ENCODE peak calls at places on chromosomes 3 and 15, in ten cellular contexts. T is IMR-90, K is colonic mucosa, W is ascending aorta, S is Panc1, J is heart left ventricle, B is HL-60, I is GM23338, N is mammary epithelial cell, O is transverse colon. X is an unnamed sample.

GRCh38 chr3:148737104-148737525 is 39.4 kb downstream of the AGTR1 start:
- DNase-seq in T (peak), K (no peak), W (no peak), S (no peak), J (no peak), B (no peak), I (no peak), N (no peak), O (no peak), X (no peak)

GRCh38 chr15:73946046-73946678 is 19.9 kb downstream of the LOXL1 start:
- DNase-seq in T (no peak), K (no peak), W (no peak), S (no peak), J (no peak), B (no peak), I (no peak), N (no peak), O (no peak), X (no peak)

GRCh38 chr15:26128611-26129140 is 265.5 kb upstream of the ATP10A start:
- DNase-seq in T (no peak), K (no peak), W (no peak), S (no peak), J (no peak), B (no peak), I (no peak), N (no peak), O (no peak), X (no peak)

GRCh38 chr3:79906106-79906505 is 138.3 kb upstream of the ROBO1 start:
- DNase-seq in T (no peak), K (no peak), W (no peak), S (no peak), J (no peak), B (no peak), I (no peak), N (peak), O (no peak), X (no peak)

GRCh38 chr3:13119471-13120220 is 46.4 kb upstream of the IQSEC1 start:
- DNase-seq in T (no peak), K (no peak), W (no peak), S (no peak), J (no peak), B (no peak), I (no peak), N (no peak), O (no peak), X (no peak)

GRCh38 chr3:178067721-178068120 is 468.5 kb upstream of the KCNMB2 start:
- DNase-seq in T (no peak), K (no peak), W (no peak), S (no peak), J (no peak), B (no peak), I (no peak), N (peak), O (no peak), X (no peak)

GRCh38 chr3:128084675-128085021 is 32.4 kb downstream of the SEC61A1 start:
- DNase-seq in T (no peak), K (no peak), W (no peak), S (no peak), J (no peak), B (no peak), I (no peak), N (no peak), O (no peak), X (no peak)

GRCh38 chr3:31172336-31172735 is 277.9 kb upstream of the GADL1 start:
- DNase-seq in T (no peak), K (no peak), W (no peak), S (no peak), J (no peak), B (no peak), I (no peak), N (no peak), O (no peak), X (no peak)

GRCh38 chr3:178084938-178085816 is 451.1 kb upstream of the KCNMB2 start:
- DNase-seq in T (peak), K (peak), W (peak), S (no peak), J (peak), B (no peak), I (peak), N (no peak), O (peak), X (no peak)

GRCh38 chr15:28989239-28989830 is 103.6 kb downstream of the APBA2 start:
- DNase-seq in T (peak), K (no peak), W (no peak), S (no peak), J (no peak), B (no peak), I (peak), N (no peak), O (no peak), X (no peak)

GRCh38 chr15:89442671-89443307 is 53.6 kb downstream of the RHCG start:
- DNase-seq in T (peak), K (peak), W (no peak), S (peak), J (no peak), B (peak), I (peak), N (no peak), O (peak), X (no peak)

GRCh38 chr3:143595456-143596077 is 252.7 kb downstream of the SLC9A9 start:
- DNase-seq in T (no peak), K (no peak), W (no peak), S (no peak), J (no peak), B (no peak), I (no peak), N (no peak), O (no peak), X (no peak)

GRCh38 chr3:31981206-31982181 is at the start of the genes OSBPL10 and ZNF860:
- DNase-seq in T (peak), K (peak), W (peak), S (no peak), J (peak), B (peak), I (peak), N (peak), O (peak), X (no peak)

GRCh38 chr3:13332158-13332557 is 88.0 kb downstream of the NUP210 start:
- DNase-seq in T (no peak), K (no peak), W (no peak), S (no peak), J (no peak), B (no peak), I (no peak), N (no peak), O (peak), X (no peak)

GRCh38 chr3:159829056-159829995 is 159.3 kb upstream of the IL12A start:
- DNase-seq in T (peak), K (peak), W (no peak), S (no peak), J (no peak), B (peak), I (no peak), N (peak), O (peak), X (no peak)

GRCh38 chr3:43838877-43839276 is 148.1 kb downstream of the ABHD5 start:
- DNase-seq in T (no peak), K (no peak), W (no peak), S (no peak), J (no peak), B (no peak), I (peak), N (peak), O (no peak), X (no peak)

GRCh38 chr3:165854696-165855095 is 17.5 kb upstream of the BCHE start:
- DNase-seq in T (no peak), K (no peak), W (no peak), S (no peak), J (no peak), B (no peak), I (peak), N (peak), O (no peak), X (no peak)

GRCh38 chr3:31974454-31974853 is 6.6 kb downstream of the OSBPL10 start:
- DNase-seq in T (peak), K (no peak), W (no peak), S (no peak), J (no peak), B (no peak), I (no peak), N (no peak), O (no peak), X (no peak)

GRCh38 chr3:128787256-128788253 is 61.6 kb downstream of the RAB7A start:
- DNase-seq in T (peak), K (peak), W (no peak), S (peak), J (no peak), B (peak), I (peak), N (peak), O (peak), X (no peak)

GRCh38 chr3:68988740-68989139 is 24.7 kb downstream of the EOGT start:
- DNase-seq in T (peak), K (no peak), W (no peak), S (no peak), J (no peak), B (no peak), I (no peak), N (no peak), O (no peak), X (no peak)

GRCh38 chr15:44325568-44325967 is 37.0 kb downstream of the GOLM2 start:
- DNase-seq in T (no peak), K (no peak), W (no peak), S (no peak), J (no peak), B (no peak), I (peak), N (no peak), O (no peak), X (no peak)

GRCh38 chr15:45795487-45796069 is 160.7 kb downstream of the SQOR start:
- DNase-seq in T (peak), K (peak), W (no peak), S (peak), J (peak), B (peak), I (peak), N (peak), O (peak), X (no peak)

GRCh38 chr3:78751266-78751665 is 1016.5 kb downstream of the ROBO1 start:
- DNase-seq in T (peak), K (no peak), W (no peak), S (no peak), J (no peak), B (no peak), I (no peak), N (peak), O (no peak), X (no peak)

GRCh38 chr3:111541911-111542483 is at the start of gene CD96:
- DNase-seq in T (peak), K (peak), W (peak), S (no peak), J (no peak), B (no peak), I (no peak), N (peak), O (peak), X (no peak)

GRCh38 chr15:84605225-84605882 is 4.5 kb downstream of the ZSCAN2 start:
- DNase-seq in T (peak), K (no peak), W (no peak), S (no peak), J (no peak), B (no peak), I (no peak), N (no peak), O (no peak), X (no peak)

GRCh38 chr3:242986-243706 is 46.6 kb downstream of the CHL1 start:
- DNase-seq in T (peak), K (no peak), W (no peak), S (no peak), J (no peak), B (no peak), I (no peak), N (no peak), O (no peak), X (no peak)

GRCh38 chr3:32467333-32468070 is 35.1 kb downstream of the CMTM6 start:
- DNase-seq in T (peak), K (peak), W (peak), S (peak), J (peak), B (peak), I (peak), N (peak), O (peak), X (no peak)

GRCh38 chr15:36601497-36601932 is 22.1 kb downstream of the CDIN1 start:
- DNase-seq in T (peak), K (no peak), W (peak), S (no peak), J (peak), B (no peak), I (no peak), N (no peak), O (peak), X (no peak)

GRCh38 chr15:92074646-92075045 is 221.1 kb downstream of the SLCO3A1 start:
- DNase-seq in T (peak), K (no peak), W (peak), S (no peak), J (peak), B (no peak), I (no peak), N (peak), O (no peak), X (no peak)

GRCh38 chr3:186492594-186492993 is 51.6 kb downstream of the CRYGS start:
- DNase-seq in T (no peak), K (no peak), W (no peak), S (no peak), J (no peak), B (no peak), I (no peak), N (no peak), O (no peak), X (peak)

DNA sequence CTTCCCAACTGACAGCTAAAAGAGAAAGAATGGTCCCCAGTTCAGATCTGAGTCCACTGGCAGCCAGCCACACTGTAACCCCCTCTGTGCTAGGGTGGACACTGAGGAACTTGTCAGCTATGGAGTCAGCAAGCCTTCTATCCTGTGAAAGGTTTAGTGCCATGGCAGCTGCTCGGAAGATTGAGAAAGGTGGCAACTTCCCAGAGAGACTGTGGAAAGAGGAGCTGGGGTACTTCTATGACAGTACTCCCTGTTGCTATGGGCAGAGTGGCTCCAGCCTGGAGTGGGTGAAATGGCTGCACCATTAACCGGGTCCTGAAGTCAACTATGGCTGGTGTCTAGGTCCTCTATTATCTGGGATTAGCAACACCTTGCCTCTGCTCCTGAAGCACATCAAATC is 447.2 kb downstream of the EPHB1 start:
- DNase-seq in T (no peak), K (no peak), W (no peak), S (no peak), J (no peak), B (no peak), I (no peak), N (no peak), O (no peak), X (no peak)
- H3K4me3 ChIP-seq in T (no peak), K (no peak), W (no peak), S (no peak), J (no peak), B (no peak), I (no peak), N (no peak), O (no peak), X (no peak)

DNA sequence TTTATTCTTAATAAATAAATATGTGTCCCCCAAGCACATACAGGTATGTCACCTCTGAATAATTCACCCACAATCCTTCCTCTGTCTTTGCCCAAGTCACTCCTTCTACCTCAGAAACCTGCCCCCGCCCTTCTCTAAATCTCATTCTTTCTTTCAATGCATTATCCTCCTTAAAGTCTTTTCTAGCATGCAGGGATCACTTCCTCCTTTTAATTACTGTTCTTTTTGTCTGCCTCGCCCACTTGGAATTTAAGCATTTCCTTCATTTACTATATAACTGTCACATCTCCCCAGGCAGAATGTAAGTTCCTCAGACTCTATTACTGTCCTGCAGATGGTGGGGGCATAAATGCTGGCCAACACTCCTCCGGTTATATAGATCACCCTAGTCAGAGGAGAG is 7.8 kb downstream of the CCDC80 start:
- DNase-seq in T (no peak), K (no peak), W (no peak), S (no peak), J (no peak), B (no peak), I (peak), N (no peak), O (no peak), X (no peak)
- H3K27ac ChIP-seq in T (peak), K (no peak), W (no peak), S (no peak), J (peak), B (no peak), I (peak), N (no peak), O (peak), X (peak)

GRCh38 chr3:118641608-118642007 is 393.0 kb downstream of the IGSF11 start:
- DNase-seq in T (no peak), K (no peak), W (no peak), S (no peak), J (no peak), B (no peak), I (peak), N (no peak), O (no peak), X (no peak)

GRCh38 chr3:118636841-118637240 is 397.8 kb downstream of the IGSF11 start:
- DNase-seq in T (no peak), K (no peak), W (no peak), S (no peak), J (no peak), B (no peak), I (peak), N (peak), O (no peak), X (no peak)

GRCh38 chr3:118637866-118638265 is 396.8 kb downstream of the IGSF11 start:
- DNase-seq in T (no peak), K (no peak), W (no peak), S (no peak), J (no peak), B (no peak), I (no peak), N (peak), O (no peak), X (no peak)
- TF ChIP-seq CTCF in T (no peak), K (no peak), W (no peak), S (no peak), J (no peak), B (no peak), I (no peak), N (no peak), O (no peak), X (no peak)

GRCh38 chr3:11224870-11225251 is 47.3 kb upstream of the ATG7 start:
- DNase-seq in T (no peak), K (no peak), W (no peak), S (no peak), J (no peak), B (no peak), I (no peak), N (no peak), O (no peak), X (no peak)
- H3K4me3 ChIP-seq in T (no peak), K (peak), W (peak), S (peak), J (no peak), B (peak), I (no peak), N (no peak), O (peak), X (no peak)

DNA sequence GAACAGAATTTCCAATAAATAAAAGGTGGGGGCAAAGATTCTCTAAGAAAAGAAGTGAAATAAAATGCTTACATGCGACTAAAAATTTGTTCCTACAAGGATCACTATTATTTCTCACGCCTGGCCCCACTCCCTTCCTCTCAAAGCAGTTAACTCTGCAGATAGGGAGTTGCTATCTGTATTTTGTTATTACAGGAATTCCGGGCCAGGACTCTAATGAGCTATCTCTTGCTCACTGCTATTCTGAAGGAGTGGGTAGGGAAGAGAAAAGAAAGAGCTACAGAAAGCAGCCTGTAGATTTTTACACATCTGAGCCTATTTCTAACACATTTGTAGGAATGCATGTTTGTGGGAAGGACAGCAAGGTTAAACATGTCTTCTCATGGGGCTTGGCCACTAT is 140.4 kb downstream of the PCCB start:
- DNase-seq in T (no peak), K (no peak), W (no peak), S (no peak), J (no peak), B (no peak), I (no peak), N (no peak), O (no peak), X (no peak)
- H3K27ac ChIP-seq in T (no peak), K (no peak), W (no peak), S (no peak), J (no peak), B (no peak), I (no peak), N (no peak), O (no peak), X (no peak)